ENCODE peak calls at places on chromosomes 4 and X, in nine cellular contexts. K, A, W, J, X, D, N, B and I are unnamed samples.

GRCh38 chr4:186887211-186887785 is 163.6 kb upstream of the FAT1 start:
- DNase-seq in B (no peak), W (no peak), X (no peak), D (peak; percentile 71), A (no peak), N (no peak), J (no peak), K (no peak), I (no peak)

GRCh38 chr4:186669159-186669720 is 54.4 kb downstream of the FAT1 start:
- DNase-seq in K (no peak), J (peak; percentile 16), A (peak; percentile 63), X (no peak), N (peak; percentile 81), B (no peak), D (peak; percentile 85), W (peak; percentile 82), I (no peak)

GRCh38 chrX:105191878-105192277 is 28.6 kb downstream of the TEX13A start:
- DNase-seq in J (peak; percentile 3), A (peak; percentile 55), B (peak; percentile 15), W (peak; percentile 14), K (no peak), N (no peak), X (no peak), D (peak; percentile 20), I (peak; percentile 22)

GRCh38 chr4:84177831-84178230 is 321.3 kb downstream of the NKX6-1 start:
- DNase-seq in A (no peak), W (no peak), D (peak; percentile 13), K (no peak), J (no peak), B (no peak), N (no peak), X (no peak), I (no peak)

GRCh38 chr4:4839471-4839810 is 20.0 kb upstream of the MSX1 start:
- DNase-seq in X (no peak), N (no peak), A (no peak), W (no peak), J (no peak), K (no peak), D (no peak), B (no peak), I (no peak)

GRCh38 chrX:98362630-98363029 is 1478.9 kb downstream of the RPA4 start:
- DNase-seq in B (no peak), A (no peak), K (no peak), J (no peak), D (no peak), N (no peak), X (no peak), W (no peak), I (no peak)

GRCh38 chrX:118755633-118756032 is 28.2 kb downstream of the IL13RA1 start:
- DNase-seq in D (no peak), X (no peak), K (no peak), J (no peak), B (no peak), N (no peak), A (no peak), W (no peak), I (no peak)

GRCh38 chr4:165210566-165210965 is 3.2 kb downstream of the KLHL2 start:
- DNase-seq in D (no peak), W (no peak), A (no peak), B (no peak), X (no peak), J (no peak), N (no peak), K (no peak), I (no peak)

GRCh38 chrX:38052096-38052495 is 45.7 kb downstream of the SYTL5 start:
- DNase-seq in A (no peak), B (no peak), K (no peak), X (no peak), D (peak; percentile 86), W (peak; percentile 74), N (peak; percentile 92), J (no peak), I (no peak)

GRCh38 chrX:109826954-109827708 is 94.1 kb upstream of the ACSL4 start:
- DNase-seq in K (no peak), D (peak; percentile 57), J (no peak), X (no peak), B (no peak), A (no peak), W (peak; percentile 76), N (peak; percentile 89), I (no peak)

GRCh38 chr4:6658635-6659075 is 18.2 kb downstream of the MRFAP1 start:
- DNase-seq in A (peak; percentile 49), J (no peak), W (peak; percentile 72), N (peak; percentile 28), X (peak; percentile 53), B (no peak), K (peak; percentile 37), D (peak; percentile 35), I (peak; percentile 50)

GRCh38 chr4:109631709-109632108 is 71.5 kb downstream of the CASP6 start:
- DNase-seq in A (peak; percentile 47), B (no peak), X (peak; percentile 33), K (peak; percentile 18), D (no peak), W (peak; percentile 48), J (no peak), N (peak; percentile 4), I (no peak)

GRCh38 chr4:169254546-169254983 is 16.2 kb downstream of the SH3RF1 start:
- DNase-seq in A (no peak), D (peak; percentile 45), K (peak; percentile 55), J (no peak), X (no peak), B (no peak), W (peak; percentile 89), N (peak; percentile 87), I (peak; percentile 43)

GRCh38 chr4:73317092-73317491 is 58.5 kb upstream of the ANKRD17 start:
- DNase-seq in W (no peak), X (no peak), A (no peak), D (no peak), B (no peak), J (no peak), N (no peak), K (no peak), I (no peak)

GRCh38 chrX:10556405-10556804 is 64.0 kb downstream of the MID1 start:
- DNase-seq in N (no peak), J (no peak), K (no peak), D (no peak), B (no peak), A (no peak), W (no peak), X (no peak), I (no peak)

GRCh38 chr4:74969507-74970474 is 36.9 kb downstream of the PARM1 start:
- DNase-seq in W (peak; percentile 5), D (no peak), A (peak; percentile 43), B (no peak), J (no peak), N (no peak), X (no peak), K (no peak), I (peak; percentile 16)
- TF ChIP-seq CTCF in W (no peak), D (no peak), A (peak; percentile 56), B (no peak), J (peak; percentile 9), N (no peak), X (no peak), K (no peak), I (no peak)

DNA sequence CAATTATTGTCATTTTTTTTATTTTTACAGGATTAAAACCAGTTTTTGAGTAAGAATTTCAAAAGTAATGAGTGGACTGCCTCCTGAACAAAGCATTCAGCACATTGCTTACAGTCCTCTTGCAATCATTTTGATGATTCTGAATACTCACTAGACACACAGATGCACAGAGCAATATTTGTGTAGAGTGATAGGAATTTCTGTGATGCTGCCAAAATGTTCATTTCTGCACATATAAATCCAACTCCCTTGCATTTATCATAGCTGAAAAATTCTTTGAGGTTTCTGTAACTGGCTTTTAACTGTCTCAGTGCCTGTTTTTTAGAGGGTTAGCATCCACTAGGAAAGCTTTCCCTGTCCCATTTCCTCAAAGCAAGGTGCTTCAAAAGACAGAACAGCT is 234.7 kb upstream of the SLIT2 start:
- DNase-seq in B (no peak), N (peak; percentile 85), K (no peak), D (no peak), W (peak; percentile 89), J (no peak), X (no peak), A (no peak), I (no peak)
- H3K9me3 ChIP-seq in B (no peaks in the 10 kb centered on the region), N (no peaks in the 10 kb centered on the region), K (no peaks in the 10 kb centered on the region), D (no peaks in the 10 kb centered on the region), W (no peaks in the 10 kb centered on the region), J (no peaks in the 10 kb centered on the region), X (no peaks in the 10 kb centered on the region), A (no peaks in the 10 kb centered on the region), I (no peaks in the 10 kb centered on the region)

DNA sequence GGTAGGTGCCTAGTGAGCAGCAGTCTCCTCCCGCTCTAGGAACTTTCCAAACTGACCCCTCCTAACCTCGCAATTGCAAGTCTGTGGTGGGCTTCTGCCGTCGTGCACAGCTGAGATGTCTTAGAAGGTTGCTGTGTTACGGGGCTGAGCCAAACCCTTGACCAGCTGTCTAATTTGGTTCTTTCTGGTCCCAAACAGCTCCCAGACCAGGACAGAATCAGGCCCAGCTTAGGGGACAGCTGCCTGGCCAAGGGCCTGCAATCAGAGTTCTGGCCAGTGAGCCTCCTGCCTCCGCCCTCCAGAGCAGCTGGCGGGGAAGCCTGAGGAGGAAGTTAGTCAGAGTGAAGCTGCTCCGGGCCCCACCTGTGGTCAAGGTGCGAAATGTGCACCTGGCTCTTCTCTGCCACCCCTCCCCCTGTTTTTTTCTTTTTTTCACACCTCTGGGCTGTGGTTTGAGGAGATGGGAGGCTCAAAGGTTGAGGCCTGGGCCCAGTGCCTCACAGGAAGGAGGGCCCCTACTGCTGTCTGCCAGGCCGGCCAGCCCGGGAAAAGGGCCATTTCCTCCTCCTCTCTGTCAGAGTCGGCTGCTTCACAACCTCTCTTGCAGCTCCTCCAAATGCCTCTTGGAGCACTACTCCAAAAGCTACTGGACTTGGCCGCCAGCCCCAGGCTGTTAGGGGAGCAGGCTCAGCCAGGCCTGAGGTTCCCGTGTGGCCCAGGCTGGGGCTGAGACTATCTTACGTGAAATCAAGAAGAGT is 4.2 kb upstream of the CXCR3 start:
- DNase-seq in D (peak; percentile 65), A (peak; percentile 75), K (peak; percentile 80), W (peak; percentile 83), N (peak; percentile 57), J (peak; percentile 76), B (peak; percentile 95), X (peak; percentile 80), I (peak; percentile 76)
- H3K4me1 ChIP-seq in D (peaks cover 8% of the 10 kb centered on the region), A (no peaks in the 10 kb centered on the region), K (no peaks in the 10 kb centered on the region), W (no peaks in the 10 kb centered on the region), N (no peaks in the 10 kb centered on the region), J (peaks cover 74% of the 10 kb centered on the region), B (peaks cover 70% of the 10 kb centered on the region), X (no peaks in the 10 kb centered on the region), I (peaks cover 5% of the 10 kb centered on the region)

DNA sequence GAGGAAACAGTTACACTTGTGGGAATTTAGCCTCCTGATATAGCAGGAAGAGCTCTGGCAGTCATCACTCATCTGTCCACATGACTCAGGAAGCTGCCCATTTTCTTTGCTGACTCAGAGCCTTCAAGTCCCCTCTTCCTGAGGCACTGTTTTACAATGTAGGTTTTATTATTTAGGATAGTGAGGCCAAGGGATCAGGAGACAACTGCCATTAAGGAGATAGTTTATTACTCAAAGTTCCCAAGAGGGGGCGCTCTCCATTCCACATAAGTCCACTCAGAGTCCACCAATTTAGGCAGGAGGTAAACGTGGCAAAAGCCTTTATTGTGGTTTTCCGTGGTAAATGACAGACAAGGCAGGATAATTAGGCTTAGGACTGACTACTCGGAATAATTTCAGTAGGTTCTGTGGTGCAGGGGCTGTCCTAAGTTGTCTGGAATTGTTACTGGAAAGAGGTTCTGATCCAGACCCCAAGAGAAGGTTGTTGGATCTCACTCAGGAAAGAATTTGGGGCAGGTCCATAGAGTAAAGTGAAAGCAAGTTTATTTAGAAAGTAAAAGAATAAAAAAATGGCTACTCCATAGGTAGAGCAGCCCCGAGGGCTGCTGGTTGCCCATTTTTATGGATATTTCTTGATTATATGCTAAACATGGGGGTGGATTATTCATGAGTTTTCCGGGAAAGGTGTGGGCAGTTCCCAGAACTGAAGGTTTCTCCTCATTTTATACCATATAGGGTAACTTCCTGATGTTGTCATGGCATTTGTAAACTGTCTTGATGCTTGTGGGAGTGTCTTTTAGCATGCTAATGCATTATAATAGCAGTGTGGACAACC is 96.0 kb upstream of the RAB40AL start:
- DNase-seq in B (no peak), W (peak; percentile 18), N (peak; percentile 34), X (no peak), K (no peak), A (no peak), D (peak; percentile 26), J (no peak), I (no peak)
- TF ChIP-seq CTCF in B (peak; percentile 38), W (peak; percentile 22), N (peak; percentile 9), X (no peak), K (no peak), A (peak; percentile 58), D (peak; percentile 30), J (peak; percentile 51), I (no peak)